ENCODE peak calls at places on chromosomes 13 and 19, in seven cellular contexts. U, X, G, E, C, S and R are unnamed samples.
A peak's percentile ranks its signal among the peaks of the same experiment; 100 is the strongest.

GRCh38 chr19:35224681-35225604 is 3.6 kb downstream of the FAM187B start:
- DNase-seq in U (no peak), X (peak; percentile 70), G (no peak), E (no peak), C (peak; percentile 83), S (no peak), R (no peak)

GRCh38 chr19:11921852-11922495 is 2.9 kb upstream of the ZNF700 start:
- DNase-seq in U (no peak), X (no peak), G (no peak), E (no peak), C (no peak), S (no peak), R (no peak)

GRCh38 chr13:96223231-96223630 is 133.3 kb downstream of the HS6ST3 start:
- DNase-seq in U (no peak), X (no peak), G (no peak), E (no peak), C (no peak), S (no peak), R (no peak)

GRCh38 chr19:4589579-4590410 is 30.3 kb upstream of the SEMA6B start:
- DNase-seq in U (no peak), X (no peak), G (no peak), E (peak; percentile 5), C (no peak), S (no peak), R (no peak)

GRCh38 chr13:113897966-113898365 is 34.1 kb upstream of the GAS6 start:
- DNase-seq in U (no peak), X (no peak), G (no peak), E (no peak), C (no peak), S (no peak), R (no peak)

GRCh38 chr19:10320602-10321416 is 5.0 kb upstream of the FDX2 start:
- DNase-seq in U (no peak), X (no peak), G (no peak), E (no peak), C (no peak), S (no peak), R (no peak)

GRCh38 chr13:25911020-25911419 is 140.8 kb downstream of the SHISA2 start:
- DNase-seq in U (no peak), X (peak; percentile 22), G (no peak), E (no peak), C (no peak), S (no peak), R (no peak)

GRCh38 chr19:47122359-47123335 is 8.0 kb upstream of the SAE1 start:
- DNase-seq in U (no peak), X (no peak), G (peak; percentile 58), E (no peak), C (no peak), S (no peak), R (peak; percentile 70)

GRCh38 chr13:69589531-69589930 is 518.1 kb upstream of the ATXN8OS start:
- DNase-seq in U (no peak), X (no peak), G (no peak), E (no peak), C (no peak), S (no peak), R (no peak)

GRCh38 chr19:30225615-30226463 is 146.3 kb upstream of the ZNF536 start:
- DNase-seq in U (no peak), X (no peak), G (peak; percentile 38), E (no peak), C (no peak), S (no peak), R (no peak)

GRCh38 chr13:98482476-98483444 is 94.1 kb downstream of the STK24 start:
- DNase-seq in U (no peak), X (no peak), G (peak; percentile 83), E (no peak), C (peak; percentile 92), S (no peak), R (peak; percentile 87)

GRCh38 chr19:384801-385169 is 24.2 kb downstream of the C2CD4C start:
- DNase-seq in U (no peak), X (no peak), G (no peak), E (no peak), C (no peak), S (no peak), R (no peak)

GRCh38 chr19:48424694-48425219 is 21.0 kb upstream of the GRWD1 start:
- DNase-seq in U (no peak), X (no peak), G (peak; percentile 54), E (no peak), C (no peak), S (no peak), R (peak; percentile 83)

GRCh38 chr13:100254002-100254401 is 165.1 kb downstream of the PCCA start:
- DNase-seq in U (no peak), X (no peak), G (no peak), E (no peak), C (no peak), S (no peak), R (no peak)

GRCh38 chr19:4164262-4164661 is 10.8 kb downstream of the CREB3L3 start:
- DNase-seq in U (no peak), X (no peak), G (no peak), E (no peak), C (no peak), S (no peak), R (no peak)

GRCh38 chr13:114067381-114067885 is 65.0 kb downstream of the RASA3 start:
- DNase-seq in U (no peak), X (no peak), G (peak; percentile 59), E (no peak), C (no peak), S (no peak), R (no peak)

GRCh38 chr19:14375055-14375581 is 6.1 kb upstream of the ADGRE5 start:
- DNase-seq in U (peak; percentile 43), X (no peak), G (no peak), E (no peak), C (no peak), S (no peak), R (no peak)

GRCh38 chr13:103289661-103290060 is 223.4 kb upstream of the SLC10A2 start:
- DNase-seq in U (no peak), X (no peak), G (no peak), E (no peak), C (no peak), S (no peak), R (no peak)

GRCh38 chr13:37648604-37649003 is 50.0 kb upstream of the POSTN start:
- DNase-seq in U (no peak), X (no peak), G (peak; percentile 20), E (no peak), C (no peak), S (no peak), R (peak; percentile 62)

GRCh38 chr19:44602071-44602470 is 11.3 kb upstream of the IGSF23 start:
- DNase-seq in U (no peak), X (no peak), G (no peak), E (no peak), C (no peak), S (no peak), R (no peak)

GRCh38 chr13:100235311-100235901 is 146.5 kb downstream of the PCCA start:
- DNase-seq in U (no peak), X (no peak), G (peak; percentile 59), E (no peak), C (no peak), S (no peak), R (no peak)

GRCh38 chr19:51573331-51573730 is 2.2 kb downstream of the ZNF175 start:
- DNase-seq in U (no peak), X (no peak), G (no peak), E (no peak), C (no peak), S (no peak), R (no peak)

GRCh38 chr13:62387642-62388041 is 972.0 kb upstream of the PCDH20 start:
- DNase-seq in U (no peak), X (no peak), G (no peak), E (no peak), C (no peak), S (no peak), R (no peak)

GRCh38 chr19:49020931-49021895 is 2.9 kb downstream of the CGB3 start:
- DNase-seq in U (no peak), X (no peak), G (no peak), E (no peak), C (no peak), S (no peak), R (peak; percentile 41)